ENCODE peak calls at places on chromosomes 7 and 10, in nine cellular contexts. T is psoas muscle, B is neuronal stem cell, J is aorta, P is mesendoderm, Y is thoracic aorta, K is colonic mucosa, V is neural progenitor cell, L is transverse colon. F is an unnamed sample. For H3K4me1 and H3K36me3, the result is how much of the 10 kb centered on the place peaks cover.

GRCh38 chr7:48839108-48839507 is 85.2 kb upstream of the CDC14C start:
- DNase-seq in T (no peak), Y (no peak), V (peak), P (peak), B (no peak), L (no peak), K (no peak), J (no peak), F (no peak)

GRCh38 chr7:12839508-12840153 is 152.2 kb downstream of the ARL4A start:
- DNase-seq in Y (no peak), K (no peak), T (no peak), V (peak), P (peak), J (no peak), L (no peak), B (peak), F (no peak)

GRCh38 chr10:95408931-95409873 is 118.4 kb upstream of the PDLIM1 start:
- DNase-seq in P (peak), K (no peak), T (no peak), B (no peak), Y (no peak), L (no peak), V (peak), J (no peak), F (no peak)

GRCh38 chr10:2079603-2080078 is 342.3 kb upstream of the ADARB2 start:
- DNase-seq in V (no peak), P (no peak), Y (no peak), J (no peak), T (no peak), B (no peak), L (no peak), K (no peak), F (no peak)

GRCh38 chr10:94038024-94038423 is 44.3 kb downstream of the PLCE1 start:
- DNase-seq in T (no peak), V (peak), Y (no peak), J (no peak), P (peak), B (no peak), K (no peak), L (no peak), F (no peak)

GRCh38 chr7:54904130-54904529 is 114.7 kb upstream of the EGFR start:
- DNase-seq in Y (no peak), P (no peak), L (no peak), V (no peak), J (no peak), K (no peak), B (no peak), T (no peak), F (no peak)

GRCh38 chr10:71817831-71818268 is 33.2 kb downstream of the PSAP start:
- DNase-seq in L (no peak), K (no peak), T (peak), J (peak), P (no peak), B (no peak), V (no peak), Y (no peak), F (no peak)

GRCh38 chr10:131961047-131961776 is 20.5 kb downstream of the BNIP3 start:
- DNase-seq in P (no peak), V (no peak), Y (no peak), T (no peak), B (no peak), L (no peak), K (no peak), J (no peak), F (no peak)

GRCh38 chr7:98681496-98681895 is 64.4 kb downstream of the NPTX2 start:
- DNase-seq in T (no peak), J (no peak), Y (no peak), V (no peak), P (no peak), B (no peak), K (no peak), L (no peak), F (no peak)

GRCh38 chr10:88920198-88920597 is 32.4 kb downstream of the ACTA2 start:
- DNase-seq in B (no peak), L (no peak), V (no peak), K (no peak), Y (no peak), J (no peak), P (no peak), T (no peak), F (no peak)

GRCh38 chr10:21449288-21449966 is 76.1 kb downstream of the SKIDA1 start:
- DNase-seq in K (no peak), T (no peak), P (peak), Y (no peak), J (no peak), L (no peak), V (no peak), B (no peak), F (no peak)

GRCh38 chr10:98276316-98276715 is 8.3 kb upstream of the LOXL4 start:
- DNase-seq in L (no peak), T (no peak), J (no peak), P (no peak), Y (no peak), V (no peak), K (no peak), B (no peak), F (no peak)

GRCh38 chr7:38492010-38492409 is 139.2 kb downstream of the AMPH start:
- DNase-seq in V (no peak), B (no peak), J (no peak), P (peak), L (no peak), T (no peak), Y (no peak), K (no peak), F (no peak)

GRCh38 chr10:8054498-8055407 is at the start of gene GATA3:
- DNase-seq in P (peak), Y (no peak), K (peak), T (peak), B (peak), V (peak), J (peak), L (peak), F (peak)

GRCh38 chr10:6379015-6379776 is 176.5 kb downstream of the PFKFB3 start:
- DNase-seq in P (no peak), V (no peak), L (no peak), T (no peak), Y (no peak), B (no peak), K (no peak), J (no peak), F (no peak)

GRCh38 chr7:132750056-132750455 is 173.8 kb upstream of the PLXNA4 start:
- DNase-seq in P (no peak), T (no peak), Y (no peak), B (no peak), L (no peak), V (no peak), J (no peak), K (no peak), F (no peak)

GRCh38 chr10:132336064-132336746 is 4.2 kb downstream of the LRRC27 start:
- DNase-seq in Y (no peak), P (no peak), B (no peak), T (no peak), K (no peak), V (no peak), L (no peak), J (peak), F (no peak)

GRCh38 chr10:49109669-49110335 is 5.5 kb downstream of the VSTM4 start:
- DNase-seq in Y (no peak), J (peak), T (peak), V (no peak), L (peak), B (no peak), K (peak), P (no peak), F (peak)

GRCh38 chr10:114631678-114632417 is 26.2 kb downstream of the ABLIM1 start:
- DNase-seq in V (peak), J (peak), Y (no peak), T (peak), L (peak), K (peak), B (peak), P (peak), F (peak)

GRCh38 chr10:21195149-21195731 is 298.1 kb upstream of the NEBL start:
- DNase-seq in Y (no peak), B (no peak), K (peak), J (no peak), V (no peak), P (no peak), T (no peak), L (peak), F (peak)

GRCh38 chr7:84245831-84246230 is 51.2 kb upstream of the SEMA3A start:
- DNase-seq in L (peak), Y (no peak), B (no peak), T (no peak), J (no peak), V (no peak), P (peak), K (peak), F (peak)

GRCh38 chr7:129493555-129493954 is 8.8 kb upstream of the SMKR1 start:
- DNase-seq in P (peak), L (no peak), J (no peak), B (no peak), T (no peak), V (no peak), K (no peak), Y (no peak), F (no peak)

GRCh38 chr7:95723583-95724180 is 48.7 kb upstream of the DYNC1I1 start:
- DNase-seq in B (peak), V (peak), K (no peak), T (no peak), L (no peak), P (peak), Y (no peak), J (no peak), F (no peak)

GRCh38 chr7:80659120-80660055 is 20.9 kb downstream of the CD36 start:
- DNase-seq in V (peak), K (no peak), T (no peak), B (no peak), P (peak), J (no peak), L (no peak), Y (no peak), F (no peak)

GRCh38 chr7:96321041-96321669 is 743 bp downstream of the SLC25A13 start:
- DNase-seq in J (peak), B (peak), V (peak), L (peak), K (peak), T (peak), P (peak), Y (peak), F (no peak)

GRCh38 chr10:87750001-87750651 is 67.9 kb downstream of the ATAD1 start:
- DNase-seq in K (no peak), P (peak), L (no peak), Y (no peak), T (no peak), V (peak), J (no peak), B (no peak), F (no peak)

GRCh38 chr7:98879198-98879988 is 1.1 kb downstream of the TRRAP start:
- DNase-seq in T (no peak), B (no peak), L (peak), V (peak), P (peak), J (peak), Y (no peak), K (peak), F (no peak)

GRCh38 chr7:32616625-32617024 is 121.3 kb downstream of the AVL9 start:
- DNase-seq in V (no peak), J (peak), Y (no peak), K (no peak), B (no peak), L (no peak), P (peak), T (peak), F (no peak)

GRCh38 chr7:128810997-128811396 is 19.2 kb upstream of the FLNC start:
- DNase-seq in P (no peak), K (no peak), V (no peak), B (no peak), Y (no peak), L (no peak), J (no peak), T (no peak), F (no peak)

GRCh38 chr7:101549734-101550133 is 79.4 kb downstream of the MYL10 start:
- DNase-seq in J (peak), K (no peak), T (no peak), V (no peak), P (no peak), L (no peak), B (no peak), Y (no peak), F (no peak)

GRCh38 chr7:151233111-151233701 is 923 bp downstream of the CHPF2 start:
- DNase-seq in T (peak), J (peak), Y (peak), V (no peak), P (peak), B (no peak), L (no peak), K (no peak), F (no peak)

GRCh38 chr10:15661574-15661973 is 58.1 kb downstream of the ITGA8 start:
- DNase-seq in J (no peak), K (no peak), T (no peak), B (no peak), Y (no peak), P (no peak), V (no peak), L (no peak), F (no peak)

GRCh38 chr10:76632158-76633051 is 1005.2 kb downstream of the KCNMA1 start:
- DNase-seq in V (peak), J (no peak), L (peak), P (peak), T (no peak), Y (no peak), B (no peak), K (peak), F (no peak)

GRCh38 chr10:62023289-62023688 is 121.8 kb downstream of the ARID5B start:
- DNase-seq in J (no peak), K (no peak), Y (no peak), B (no peak), L (no peak), T (no peak), P (no peak), V (no peak), F (no peak)
- H3K4me1 ChIP-seq in J (under half), K (under half), Y (under half), B (under half), L (under half), T (under half), P (under half), V (under half), F (under half)

GRCh38 chr7:27196287-27196739 is 3.6 kb downstream of the HOXA13 start:
- DNase-seq in V (peak), J (peak), B (peak), Y (peak), T (peak), L (peak), P (peak), K (peak), F (peak)

GRCh38 chr7:27197137-27198042 is 2.5 kb downstream of the HOXA13 start:
- DNase-seq in K (no peak), P (no peak), T (no peak), L (no peak), J (no peak), Y (no peak), B (no peak), V (no peak), F (no peak)

GRCh38 chr7:27199820-27200760 is at the start of gene HOXA13:
- DNase-seq in B (peak), K (peak), V (peak), L (peak), T (no peak), Y (no peak), J (peak), P (no peak), F (peak)

GRCh38 chr7:27198871-27199801 is 755 bp downstream of the HOXA13 start:
- DNase-seq in B (no peak), P (peak), J (peak), V (peak), K (peak), L (no peak), Y (no peak), T (no peak), F (peak)

DNA sequence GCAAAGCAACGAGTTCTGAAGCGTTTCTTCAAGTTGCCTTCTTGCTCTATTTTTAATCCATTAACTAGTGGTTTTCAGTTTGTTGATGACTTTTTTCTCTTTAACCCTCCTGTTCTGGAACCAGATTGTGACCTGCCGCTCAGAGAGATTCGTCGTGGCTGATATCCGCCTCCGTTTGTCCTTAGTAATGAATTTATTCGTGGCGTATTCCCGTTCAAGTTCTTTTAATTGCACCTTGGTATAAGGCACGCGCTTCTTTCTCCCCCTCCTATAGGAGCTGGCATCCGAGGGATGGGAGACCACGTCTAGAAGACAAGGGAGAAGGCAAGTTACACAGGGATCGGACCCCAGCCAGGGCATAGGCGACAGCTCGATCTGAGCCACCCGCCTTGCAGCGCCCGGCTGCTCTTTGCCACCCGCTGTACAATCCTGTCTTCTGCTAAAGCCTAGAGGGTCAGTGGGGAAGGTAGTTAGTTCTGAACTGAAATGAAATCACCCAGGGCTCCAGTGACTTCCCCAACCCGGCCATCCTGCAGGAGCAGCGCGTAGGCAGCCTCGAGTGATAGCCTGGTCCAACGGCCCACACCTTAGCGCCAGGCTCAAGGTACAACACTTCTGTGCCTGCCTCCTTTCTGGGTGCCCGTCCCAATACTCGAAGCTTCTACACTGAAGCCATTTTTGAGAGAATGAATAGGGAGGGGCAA is 1.6 kb downstream of the HOXA13 start:
- DNase-seq in J (peak), V (no peak), B (no peak), Y (no peak), P (no peak), L (no peak), K (peak), T (peak), F (no peak)
- H3K4me3 ChIP-seq in J (no peak), V (no peak), B (no peak), Y (no peak), P (no peak), L (peak), K (peak), T (peak), F (peak)

DNA sequence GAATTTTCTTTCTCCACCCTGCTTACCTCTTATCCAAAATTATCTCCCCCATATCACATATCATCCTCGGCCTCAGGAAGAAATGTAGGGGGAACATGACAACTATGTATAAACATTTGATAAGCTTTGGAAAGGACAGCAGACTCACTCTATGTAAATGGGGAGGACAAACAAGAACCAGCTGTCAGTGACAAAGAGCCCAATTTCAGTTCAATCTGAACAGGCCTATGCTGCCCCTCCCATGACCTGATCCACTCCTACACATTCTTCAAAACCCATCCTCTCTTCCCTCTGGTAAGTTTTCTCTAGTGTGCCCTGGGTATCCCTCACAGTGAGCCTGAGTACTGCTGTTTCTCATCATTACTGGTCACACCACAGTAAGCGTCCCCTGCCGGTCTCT is 20.8 kb downstream of the FZD9 start:
- DNase-seq in B (no peak), J (no peak), P (peak), V (no peak), T (no peak), K (no peak), L (no peak), Y (no peak), F (no peak)
- H3K36me3 ChIP-seq in B (half or more), J (under half), P (under half), V (under half), T (under half), K (under half), L (under half), Y (under half), F (under half)

GRCh38 chr7:41627921-41628320 is 75.0 kb downstream of the INHBA start:
- DNase-seq in L (no peak), Y (no peak), J (no peak), B (no peak), V (peak), P (peak), T (no peak), K (no peak), F (no peak)
- H3K4me1 ChIP-seq in L (under half), Y (under half), J (under half), B (under half), V (under half), P (under half), T (under half), K (under half), F (under half)

DNA sequence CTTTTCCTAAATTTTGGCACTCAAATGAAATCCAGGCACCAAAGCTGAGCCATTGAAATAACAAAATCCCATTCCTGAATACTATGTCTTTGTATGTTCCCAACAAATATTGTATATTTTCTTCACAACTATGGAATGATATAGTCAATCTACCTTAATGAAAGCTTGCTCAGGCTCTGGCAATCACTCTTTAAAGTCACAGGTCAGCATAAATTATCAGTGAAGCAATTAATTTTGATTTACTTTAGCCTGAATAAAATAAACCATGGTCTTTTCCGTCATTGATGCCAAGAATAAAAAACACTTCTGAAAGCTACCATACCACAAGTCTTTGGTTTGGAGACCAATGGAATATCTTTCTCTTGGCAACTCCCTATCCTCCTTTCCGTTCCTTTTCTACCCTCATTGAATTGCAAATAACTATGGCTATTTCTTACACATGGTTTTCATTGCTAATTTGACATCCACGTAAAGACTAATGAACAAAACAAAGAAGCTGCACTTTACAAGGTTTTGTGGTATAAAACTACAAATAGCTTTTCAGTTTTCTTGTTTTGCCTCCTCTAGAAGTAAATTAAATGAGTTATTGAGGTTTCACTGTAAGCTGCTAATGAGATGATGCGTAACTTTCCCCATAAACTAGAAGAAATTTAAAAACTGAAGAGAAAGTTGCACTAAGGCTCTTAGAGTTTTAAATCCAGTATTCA is 166.6 kb downstream of the TAX1BP1 start:
- DNase-seq in P (no peak), T (no peak), B (no peak), K (no peak), Y (no peak), J (no peak), L (no peak), V (no peak), F (no peak)
- H3K4me3 ChIP-seq in P (no peak), T (no peak), B (no peak), K (no peak), Y (no peak), J (no peak), L (no peak), V (no peak), F (no peak)

GRCh38 chr7:135320277-135320676 is 86.6 kb downstream of the STRA8 start:
- DNase-seq in L (peak), J (peak), K (peak), T (peak), P (no peak), V (no peak), Y (peak), B (no peak), F (peak)
- H3K36me3 ChIP-seq in L (under half), J (under half), K (under half), T (under half), P (under half), V (under half), Y (under half), B (under half), F (under half)

GRCh38 chr7:100544386-100544785 is 5.4 kb downstream of the AGFG2 start:
- DNase-seq in V (no peak), B (no peak), T (no peak), J (no peak), K (no peak), Y (no peak), L (no peak), P (no peak), F (peak)
- H3K4me1 ChIP-seq in V (under half), B (under half), T (under half), J (under half), K (under half), Y (under half), L (under half), P (under half), F (half or more)

GRCh38 chr10:128025951-128026350 is 100.3 kb downstream of the MKI67 start:
- DNase-seq in L (no peak), T (no peak), P (no peak), Y (no peak), K (no peak), J (no peak), V (no peak), B (no peak), F (no peak)
- H3K4me3 ChIP-seq in L (no peak), T (no peak), P (no peak), Y (no peak), K (no peak), J (no peak), V (no peak), B (no peak), F (no peak)

GRCh38 chr7:31028006-31028405 is 24.1 kb upstream of the ADCYAP1R1 start:
- DNase-seq in K (no peak), L (no peak), V (no peak), P (no peak), T (no peak), B (no peak), J (no peak), Y (no peak), F (no peak)
- H3K36me3 ChIP-seq in K (under half), L (under half), V (under half), P (under half), T (under half), B (under half), J (under half), Y (under half), F (under half)